ENCODE peak calls at places on chromosomes 1 and 21, in ten cellular contexts. One of them, this sample, is unnamed.

GRCh38 chr1:211938473-211939080 is 96.8 kb downstream of the INTS7 start:
- DNase-seq in prostate gland: no peak
- DNase-seq in breast epithelium: no peak
- DNase-seq in uterus: no peak
- DNase-seq in Peyer's patch: no peak
- DNase-seq in suprapubic skin: no peak
- DNase-seq in GM12892: no peak
- DNase-seq in lower leg skin: no peak
- DNase-seq in adrenal gland: no peak
- DNase-seq in IMR-90: no peak
- DNase-seq in this sample: peak

GRCh38 chr1:195590649-195591048 is 1017.6 kb downstream of the KCNT2 start:
- DNase-seq in GM12892: no peak
- DNase-seq in adrenal gland: no peak
- DNase-seq in IMR-90: peak
- DNase-seq in prostate gland: no peak
- DNase-seq in breast epithelium: no peak
- DNase-seq in uterus: no peak
- DNase-seq in lower leg skin: no peak
- DNase-seq in suprapubic skin: no peak
- DNase-seq in Peyer's patch: no peak
- DNase-seq in this sample: no peak

GRCh38 chr21:15210235-15210678 is 145.5 kb upstream of the NRIP1 start:
- DNase-seq in IMR-90: no peak
- DNase-seq in adrenal gland: peak
- DNase-seq in uterus: no peak
- DNase-seq in suprapubic skin: no peak
- DNase-seq in lower leg skin: peak
- DNase-seq in GM12892: no peak
- DNase-seq in breast epithelium: no peak
- DNase-seq in Peyer's patch: peak
- DNase-seq in prostate gland: no peak
- DNase-seq in this sample: no peak

GRCh38 chr1:22709227-22709626 is 1.4 kb upstream of the EPHB2 start:
- DNase-seq in suprapubic skin: no peak
- DNase-seq in IMR-90: no peak
- DNase-seq in breast epithelium: no peak
- DNase-seq in prostate gland: no peak
- DNase-seq in uterus: no peak
- DNase-seq in Peyer's patch: no peak
- DNase-seq in adrenal gland: no peak
- DNase-seq in GM12892: no peak
- DNase-seq in lower leg skin: no peak
- DNase-seq in this sample: no peak

GRCh38 chr1:233487415-233487814 is 126.5 kb upstream of the KCNK1 start:
- DNase-seq in prostate gland: no peak
- DNase-seq in IMR-90: no peak
- DNase-seq in uterus: no peak
- DNase-seq in suprapubic skin: no peak
- DNase-seq in Peyer's patch: no peak
- DNase-seq in adrenal gland: no peak
- DNase-seq in GM12892: no peak
- DNase-seq in breast epithelium: no peak
- DNase-seq in lower leg skin: no peak
- DNase-seq in this sample: no peak

GRCh38 chr1:238647877-238648276 is 738.5 kb upstream of the CHRM3 start:
- DNase-seq in adrenal gland: no peak
- DNase-seq in Peyer's patch: no peak
- DNase-seq in GM12892: no peak
- DNase-seq in IMR-90: peak
- DNase-seq in breast epithelium: no peak
- DNase-seq in suprapubic skin: no peak
- DNase-seq in prostate gland: no peak
- DNase-seq in uterus: no peak
- DNase-seq in lower leg skin: no peak
- DNase-seq in this sample: no peak

GRCh38 chr21:46322351-46323226 is 1.1 kb downstream of the C21orf58 start:
- DNase-seq in IMR-90: peak
- DNase-seq in lower leg skin: no peak
- DNase-seq in breast epithelium: no peak
- DNase-seq in prostate gland: no peak
- DNase-seq in suprapubic skin: no peak
- DNase-seq in Peyer's patch: no peak
- DNase-seq in GM12892: no peak
- DNase-seq in uterus: no peak
- DNase-seq in adrenal gland: no peak
- DNase-seq in this sample: peak

GRCh38 chr1:201593200-201593828 is 54.4 kb downstream of the NAV1 start:
- DNase-seq in breast epithelium: no peak
- DNase-seq in Peyer's patch: no peak
- DNase-seq in GM12892: no peak
- DNase-seq in IMR-90: peak
- DNase-seq in uterus: peak
- DNase-seq in suprapubic skin: no peak
- DNase-seq in lower leg skin: peak
- DNase-seq in prostate gland: no peak
- DNase-seq in adrenal gland: peak
- DNase-seq in this sample: no peak

GRCh38 chr1:149888160-149888998 is 11.0 kb upstream of the BOLA1 start:
- DNase-seq in prostate gland: peak
- DNase-seq in suprapubic skin: peak
- DNase-seq in IMR-90: peak
- DNase-seq in adrenal gland: peak
- DNase-seq in Peyer's patch: peak
- DNase-seq in lower leg skin: peak
- DNase-seq in GM12892: peak
- DNase-seq in uterus: peak
- DNase-seq in breast epithelium: peak
- DNase-seq in this sample: peak

GRCh38 chr1:149884433-149885363 is 14.7 kb upstream of the BOLA1 start:
- DNase-seq in lower leg skin: peak
- DNase-seq in Peyer's patch: peak
- DNase-seq in GM12892: no peak
- DNase-seq in IMR-90: peak
- DNase-seq in suprapubic skin: no peak
- DNase-seq in breast epithelium: no peak
- DNase-seq in adrenal gland: no peak
- DNase-seq in prostate gland: no peak
- DNase-seq in uterus: no peak
- DNase-seq in this sample: peak

GRCh38 chr1:149887456-149888159 is 11.8 kb upstream of the BOLA1 start:
- DNase-seq in lower leg skin: peak
- DNase-seq in suprapubic skin: peak
- DNase-seq in prostate gland: peak
- DNase-seq in IMR-90: peak
- DNase-seq in adrenal gland: peak
- DNase-seq in uterus: peak
- DNase-seq in Peyer's patch: peak
- DNase-seq in breast epithelium: peak
- DNase-seq in GM12892: no peak
- DNase-seq in this sample: peak

GRCh38 chr1:149885364-149886111 is 13.8 kb upstream of the BOLA1 start:
- DNase-seq in Peyer's patch: peak
- DNase-seq in prostate gland: peak
- DNase-seq in IMR-90: peak
- DNase-seq in adrenal gland: peak
- DNase-seq in lower leg skin: peak
- DNase-seq in GM12892: no peak
- DNase-seq in suprapubic skin: peak
- DNase-seq in uterus: peak
- DNase-seq in breast epithelium: peak
- DNase-seq in this sample: peak

DNA sequence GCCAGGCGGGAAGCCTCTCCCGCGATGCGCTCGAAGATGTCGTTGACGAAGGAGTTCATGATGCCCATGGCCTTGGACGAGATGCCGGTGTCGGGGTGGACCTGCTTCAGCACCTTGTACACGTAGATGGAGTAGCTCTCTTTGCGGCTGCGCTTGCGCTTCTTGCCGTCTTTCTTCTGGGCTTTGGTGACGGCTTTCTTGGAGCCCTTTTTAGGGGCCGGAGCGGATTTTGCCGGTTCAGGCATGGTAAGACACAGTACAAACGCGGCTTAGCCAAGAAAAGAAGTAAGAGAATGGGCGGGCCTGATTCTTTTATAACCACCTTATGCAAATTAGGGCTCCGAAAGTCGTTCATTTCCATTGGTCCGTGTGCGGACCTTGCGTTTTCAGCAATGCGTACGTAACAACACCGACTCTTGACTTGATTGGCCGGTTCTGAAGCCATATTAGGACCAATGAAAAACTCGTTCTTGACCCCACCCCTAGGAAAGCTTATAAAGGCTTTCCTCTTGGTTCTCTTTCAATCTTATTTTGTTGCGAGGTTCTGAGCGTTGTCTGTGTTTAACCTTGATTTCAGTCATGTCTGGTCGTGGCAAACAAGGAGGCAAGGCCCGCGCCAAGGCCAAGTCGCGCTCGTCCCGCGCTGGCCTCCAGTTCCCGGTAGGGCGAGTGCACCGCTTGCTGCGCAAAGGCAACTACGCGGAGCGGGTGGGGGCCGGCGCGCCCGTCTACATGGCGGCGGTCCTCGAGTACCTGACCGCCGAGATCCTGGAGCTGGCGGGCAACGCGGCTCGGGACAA is 12.8 kb upstream of the BOLA1 start:
- DNase-seq in adrenal gland: peak
- DNase-seq in GM12892: peak
- DNase-seq in Peyer's patch: peak
- DNase-seq in IMR-90: peak
- DNase-seq in lower leg skin: peak
- DNase-seq in breast epithelium: peak
- DNase-seq in prostate gland: peak
- DNase-seq in uterus: peak
- DNase-seq in suprapubic skin: peak
- DNase-seq in this sample: peak
- TF ChIP-seq POLR2A in adrenal gland: peak
- TF ChIP-seq POLR2A in GM12892: peak
- TF ChIP-seq POLR2A in Peyer's patch: peak
- TF ChIP-seq POLR2A in IMR-90: peak
- TF ChIP-seq POLR2A in lower leg skin: no peak
- TF ChIP-seq POLR2A in breast epithelium: peak
- TF ChIP-seq POLR2A in prostate gland: peak
- TF ChIP-seq POLR2A in uterus: peak
- TF ChIP-seq POLR2A in suprapubic skin: peak
- TF ChIP-seq POLR2A in this sample: peak

GRCh38 chr1:153727463-153728304 is at the start of gene INTS3:
- DNase-seq in lower leg skin: peak
- DNase-seq in uterus: peak
- DNase-seq in IMR-90: peak
- DNase-seq in Peyer's patch: peak
- DNase-seq in adrenal gland: peak
- DNase-seq in GM12892: peak
- DNase-seq in breast epithelium: peak
- DNase-seq in suprapubic skin: peak
- DNase-seq in prostate gland: peak
- DNase-seq in this sample: peak
- TF ChIP-seq POLR2A in lower leg skin: no peak
- TF ChIP-seq POLR2A in uterus: peak
- TF ChIP-seq POLR2A in IMR-90: peak
- TF ChIP-seq POLR2A in Peyer's patch: peak
- TF ChIP-seq POLR2A in adrenal gland: peak
- TF ChIP-seq POLR2A in GM12892: peak
- TF ChIP-seq POLR2A in breast epithelium: peak
- TF ChIP-seq POLR2A in suprapubic skin: peak
- TF ChIP-seq POLR2A in prostate gland: peak
- TF ChIP-seq POLR2A in this sample: peak

DNA sequence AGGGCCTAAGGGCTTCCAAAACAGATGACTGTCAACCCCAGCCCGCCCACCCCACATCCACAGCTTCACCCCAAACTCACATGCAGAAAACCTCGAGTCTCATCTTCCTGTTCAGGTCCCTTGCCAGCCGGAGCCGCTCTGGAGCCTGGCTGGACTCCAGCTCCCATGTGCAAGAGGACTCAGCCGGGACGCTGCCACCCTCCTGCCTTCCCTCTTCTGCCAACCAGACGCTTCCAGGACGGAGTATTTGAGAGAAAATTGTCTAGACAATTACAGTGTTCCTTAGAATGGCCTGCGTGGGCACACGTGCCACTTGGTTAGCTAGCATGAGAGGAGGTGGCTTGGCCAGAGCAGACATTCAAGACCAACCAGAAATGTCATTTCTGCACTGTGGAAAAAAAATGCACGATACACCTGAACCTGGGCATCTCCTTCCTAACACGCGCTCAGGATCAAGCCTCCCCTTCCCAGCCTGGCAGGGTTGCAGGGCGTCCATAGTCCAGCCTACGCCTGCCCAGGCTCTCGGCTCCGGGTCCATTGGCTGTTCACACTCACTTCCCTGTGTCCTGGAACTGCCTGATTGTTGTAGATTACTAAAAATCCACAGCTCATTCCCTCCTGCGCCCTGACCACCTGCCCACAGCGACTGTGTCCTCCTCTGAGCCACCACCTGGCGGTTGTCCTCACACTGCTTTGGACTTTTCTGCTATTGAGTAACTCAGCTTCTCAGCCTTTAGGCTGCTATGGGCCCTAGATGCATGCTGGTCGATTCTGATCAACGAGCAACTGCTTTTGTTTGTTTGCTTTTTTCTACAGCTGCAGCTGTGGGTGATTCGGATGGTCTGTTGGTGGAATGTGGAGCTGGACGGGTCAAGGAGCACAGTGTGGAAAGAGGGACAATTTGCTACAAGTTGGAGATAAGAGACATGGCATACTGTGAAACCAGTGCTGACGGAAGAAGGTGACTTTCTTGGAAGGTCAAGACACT is at the start of gene CLDN14:
- DNase-seq in IMR-90: peak
- DNase-seq in prostate gland: peak
- DNase-seq in lower leg skin: no peak
- DNase-seq in Peyer's patch: no peak
- DNase-seq in uterus: no peak
- DNase-seq in adrenal gland: no peak
- DNase-seq in suprapubic skin: no peak
- DNase-seq in breast epithelium: no peak
- DNase-seq in GM12892: no peak
- DNase-seq in this sample: no peak
- TF ChIP-seq POLR2A in IMR-90: no peak
- TF ChIP-seq POLR2A in prostate gland: no peak
- TF ChIP-seq POLR2A in lower leg skin: no peak
- TF ChIP-seq POLR2A in Peyer's patch: no peak
- TF ChIP-seq POLR2A in uterus: no peak
- TF ChIP-seq POLR2A in adrenal gland: no peak
- TF ChIP-seq POLR2A in suprapubic skin: no peak
- TF ChIP-seq POLR2A in breast epithelium: no peak
- TF ChIP-seq POLR2A in GM12892: no peak
- TF ChIP-seq POLR2A in this sample: no peak

DNA sequence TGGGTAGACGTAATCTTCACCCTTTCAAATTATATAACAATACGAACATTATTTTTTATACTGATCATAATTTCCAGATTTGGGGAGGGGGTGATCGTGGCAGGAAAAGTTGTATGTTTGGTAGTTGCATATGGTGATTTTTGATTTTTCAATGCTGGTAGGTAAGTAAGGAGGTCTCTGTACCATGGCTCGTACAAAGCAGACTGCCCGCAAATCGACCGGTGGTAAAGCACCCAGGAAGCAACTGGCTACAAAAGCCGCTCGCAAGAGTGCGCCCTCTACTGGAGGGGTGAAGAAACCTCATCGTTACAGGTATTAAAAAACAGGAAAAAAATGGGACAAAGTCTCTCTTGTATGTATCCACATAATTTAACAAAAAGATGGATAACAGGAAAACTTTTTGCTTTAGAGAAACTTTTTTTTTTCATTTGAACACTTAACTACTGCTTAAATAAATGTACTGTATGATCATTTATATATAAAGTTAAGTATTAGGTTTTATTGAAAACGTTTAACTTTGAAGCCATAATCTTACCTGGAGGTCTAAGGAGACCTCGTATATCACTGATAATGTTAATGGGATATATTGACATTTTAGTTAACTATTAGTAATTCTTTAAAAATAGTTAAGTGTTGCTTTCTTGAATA is 1.8 kb downstream of the H3-3A start:
- DNase-seq in prostate gland: no peak
- DNase-seq in lower leg skin: no peak
- DNase-seq in GM12892: no peak
- DNase-seq in IMR-90: no peak
- DNase-seq in uterus: no peak
- DNase-seq in breast epithelium: no peak
- DNase-seq in Peyer's patch: peak
- DNase-seq in suprapubic skin: no peak
- DNase-seq in adrenal gland: no peak
- DNase-seq in this sample: peak
- TF ChIP-seq POLR2A in prostate gland: peak
- TF ChIP-seq POLR2A in lower leg skin: no peak
- TF ChIP-seq POLR2A in GM12892: no peak
- TF ChIP-seq POLR2A in IMR-90: no peak
- TF ChIP-seq POLR2A in uterus: no peak
- TF ChIP-seq POLR2A in breast epithelium: peak
- TF ChIP-seq POLR2A in Peyer's patch: peak
- TF ChIP-seq POLR2A in suprapubic skin: no peak
- TF ChIP-seq POLR2A in adrenal gland: peak
- TF ChIP-seq POLR2A in this sample: peak

This sample was measured in erythroblast.